ENCODE peak calls at places on chromosomes 1 and 21, in seven cellular contexts. One of them, this sample, is unnamed.

GRCh38 chr1:64539808-64540207 is 69.9 kb downstream of the CACHD1 start:
- DNase-seq in CD8-positive, alpha-beta T cell: no peak
- DNase-seq in HFF-Myc: no peak
- DNase-seq in A549: no peak
- DNase-seq in fibroblast of lung: peak; percentile 68
- DNase-seq in K562: no peak
- DNase-seq in neural progenitor cell: no peak
- DNase-seq in this sample: peak; percentile 68

GRCh38 chr21:34890724-34891609 is 158.1 kb downstream of the RUNX1 start:
- DNase-seq in CD8-positive, alpha-beta T cell: no peak
- DNase-seq in HFF-Myc: no peak
- DNase-seq in A549: no peak
- DNase-seq in fibroblast of lung: peak; percentile 61
- DNase-seq in K562: no peak
- DNase-seq in neural progenitor cell: peak; percentile 72
- DNase-seq in this sample: peak; percentile 9

GRCh38 chr1:184825571-184825970 is 70.9 kb upstream of the EDEM3 start:
- DNase-seq in CD8-positive, alpha-beta T cell: no peak
- DNase-seq in HFF-Myc: no peak
- DNase-seq in A549: no peak
- DNase-seq in fibroblast of lung: no peak
- DNase-seq in K562: no peak
- DNase-seq in neural progenitor cell: no peak
- DNase-seq in this sample: no peak

GRCh38 chr1:95233321-95233736 is 681 bp upstream of the RWDD3 start:
- DNase-seq in CD8-positive, alpha-beta T cell: no peak
- DNase-seq in HFF-Myc: no peak
- DNase-seq in A549: peak; percentile 36
- DNase-seq in fibroblast of lung: peak; percentile 30
- DNase-seq in K562: no peak
- DNase-seq in neural progenitor cell: peak; percentile 41
- DNase-seq in this sample: no peak

GRCh38 chr1:184840596-184840995 is 85.9 kb upstream of the EDEM3 start:
- DNase-seq in CD8-positive, alpha-beta T cell: no peak
- DNase-seq in HFF-Myc: no peak
- DNase-seq in A549: no peak
- DNase-seq in fibroblast of lung: no peak
- DNase-seq in K562: no peak
- DNase-seq in neural progenitor cell: no peak
- DNase-seq in this sample: no peak

GRCh38 chr21:40371329-40371728 is 475.6 kb downstream of the DSCAM start:
- DNase-seq in CD8-positive, alpha-beta T cell: no peak
- DNase-seq in HFF-Myc: no peak
- DNase-seq in A549: no peak
- DNase-seq in fibroblast of lung: no peak
- DNase-seq in K562: no peak
- DNase-seq in neural progenitor cell: no peak
- DNase-seq in this sample: no peak

GRCh38 chr21:26506951-26507350 is 66.1 kb downstream of the CYYR1 start:
- DNase-seq in CD8-positive, alpha-beta T cell: no peak
- DNase-seq in HFF-Myc: no peak
- DNase-seq in A549: no peak
- DNase-seq in fibroblast of lung: peak; percentile 54
- DNase-seq in K562: no peak
- DNase-seq in neural progenitor cell: no peak
- DNase-seq in this sample: no peak

GRCh38 chr1:85608851-85609250 is 28.3 kb downstream of the CCN1 start:
- DNase-seq in CD8-positive, alpha-beta T cell: no peak
- DNase-seq in HFF-Myc: no peak
- DNase-seq in A549: no peak
- DNase-seq in fibroblast of lung: no peak
- DNase-seq in K562: no peak
- DNase-seq in neural progenitor cell: no peak
- DNase-seq in this sample: no peak

GRCh38 chr21:42629856-42630410 is 23.5 kb upstream of the PDE9A start:
- DNase-seq in CD8-positive, alpha-beta T cell: no peak
- DNase-seq in HFF-Myc: no peak
- DNase-seq in A549: no peak
- DNase-seq in fibroblast of lung: no peak
- DNase-seq in K562: no peak
- DNase-seq in neural progenitor cell: no peak
- DNase-seq in this sample: no peak

GRCh38 chr21:27362249-27362648 is 395.4 kb upstream of the ADAMTS5 start:
- DNase-seq in CD8-positive, alpha-beta T cell: no peak
- DNase-seq in HFF-Myc: no peak
- DNase-seq in A549: no peak
- DNase-seq in fibroblast of lung: no peak
- DNase-seq in K562: no peak
- DNase-seq in neural progenitor cell: no peak
- DNase-seq in this sample: no peak

GRCh38 chr21:26131554-26131953 is 39.0 kb downstream of the APP start:
- DNase-seq in CD8-positive, alpha-beta T cell: no peak
- DNase-seq in HFF-Myc: no peak
- DNase-seq in A549: no peak
- DNase-seq in fibroblast of lung: no peak
- DNase-seq in K562: no peak
- DNase-seq in neural progenitor cell: no peak
- DNase-seq in this sample: no peak

GRCh38 chr1:227899141-227899819 is 48.5 kb downstream of the WNT9A start:
- DNase-seq in CD8-positive, alpha-beta T cell: no peak
- DNase-seq in HFF-Myc: no peak
- DNase-seq in A549: no peak
- DNase-seq in fibroblast of lung: no peak
- DNase-seq in K562: no peak
- DNase-seq in neural progenitor cell: no peak
- DNase-seq in this sample: peak; percentile 1

GRCh38 chr1:58764294-58764978 is 19.4 kb downstream of the JUN start:
- DNase-seq in CD8-positive, alpha-beta T cell: no peak
- DNase-seq in HFF-Myc: no peak
- DNase-seq in A549: no peak
- DNase-seq in fibroblast of lung: peak; percentile 96
- DNase-seq in K562: no peak
- DNase-seq in neural progenitor cell: no peak
- DNase-seq in this sample: peak; percentile 41

GRCh38 chr1:204318324-204318723 is 41.4 kb downstream of the PLEKHA6 start:
- DNase-seq in CD8-positive, alpha-beta T cell: no peak
- DNase-seq in HFF-Myc: no peak
- DNase-seq in A549: no peak
- DNase-seq in fibroblast of lung: no peak
- DNase-seq in K562: no peak
- DNase-seq in neural progenitor cell: no peak
- DNase-seq in this sample: no peak

GRCh38 chr1:61973100-61973837 is 221.4 kb upstream of the L1TD1 start:
- DNase-seq in CD8-positive, alpha-beta T cell: no peak
- DNase-seq in HFF-Myc: no peak
- DNase-seq in A549: no peak
- DNase-seq in fibroblast of lung: no peak
- DNase-seq in K562: no peak
- DNase-seq in neural progenitor cell: no peak
- DNase-seq in this sample: no peak

GRCh38 chr1:10399487-10399917 is 638 bp downstream of the PGD start:
- DNase-seq in CD8-positive, alpha-beta T cell: no peak
- DNase-seq in HFF-Myc: no peak
- DNase-seq in A549: no peak
- DNase-seq in fibroblast of lung: peak; percentile 71
- DNase-seq in K562: peak; percentile 25
- DNase-seq in neural progenitor cell: no peak
- DNase-seq in this sample: peak; percentile 55

GRCh38 chr1:244237445-244237844 is 186.4 kb downstream of the ZBTB18 start:
- DNase-seq in CD8-positive, alpha-beta T cell: no peak
- DNase-seq in HFF-Myc: no peak
- DNase-seq in A549: no peak
- DNase-seq in fibroblast of lung: peak; percentile 50
- DNase-seq in K562: no peak
- DNase-seq in neural progenitor cell: no peak
- DNase-seq in this sample: no peak

GRCh38 chr1:15939181-15940109 is 36.5 kb downstream of the ZBTB17 start:
- DNase-seq in CD8-positive, alpha-beta T cell: no peak
- DNase-seq in HFF-Myc: no peak
- DNase-seq in A549: peak; percentile 38
- DNase-seq in fibroblast of lung: peak; percentile 51
- DNase-seq in K562: no peak
- DNase-seq in neural progenitor cell: no peak
- DNase-seq in this sample: no peak

GRCh38 chr1:26627959-26628358 is 67.9 kb upstream of the ARID1A start:
- DNase-seq in CD8-positive, alpha-beta T cell: no peak
- DNase-seq in HFF-Myc: no peak
- DNase-seq in A549: no peak
- DNase-seq in fibroblast of lung: no peak
- DNase-seq in K562: no peak
- DNase-seq in neural progenitor cell: no peak
- DNase-seq in this sample: no peak

DNA sequence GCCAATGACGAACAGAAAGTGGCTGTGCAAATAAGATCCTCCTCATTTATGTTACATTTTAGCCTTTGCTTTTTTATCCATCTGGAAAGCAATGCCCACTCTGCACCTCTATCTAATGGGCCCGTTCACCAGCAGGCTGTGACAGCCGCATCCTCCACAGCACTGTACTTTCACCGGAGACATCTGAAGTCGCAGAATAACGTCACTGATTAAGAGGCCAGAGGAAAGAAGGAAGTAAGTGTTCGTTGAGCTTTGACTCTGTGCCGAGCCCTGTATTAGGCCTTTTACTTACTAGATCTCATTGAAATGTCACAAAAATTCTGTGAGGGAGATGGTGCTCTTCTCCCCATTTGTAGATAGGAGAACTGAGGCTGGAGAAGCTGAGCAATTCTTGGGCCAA is 62.3 kb downstream of the KAZN start:
- DNase-seq in CD8-positive, alpha-beta T cell: no peak
- DNase-seq in HFF-Myc: no peak
- DNase-seq in A549: no peak
- DNase-seq in fibroblast of lung: no peak
- DNase-seq in K562: no peak
- DNase-seq in neural progenitor cell: no peak
- DNase-seq in this sample: no peak
- H3K4me3 ChIP-seq in CD8-positive, alpha-beta T cell: no peak overlapping the region
- H3K4me3 ChIP-seq in HFF-Myc: no peak overlapping the region
- H3K4me3 ChIP-seq in A549: no peak overlapping the region
- H3K4me3 ChIP-seq in fibroblast of lung: no peak overlapping the region
- H3K4me3 ChIP-seq in K562: no peak overlapping the region
- H3K4me3 ChIP-seq in neural progenitor cell: no peak overlapping the region
- H3K4me3 ChIP-seq in this sample: no peak overlapping the region

GRCh38 chr1:83857705-83858104 is 141.2 kb downstream of the TTLL7 start:
- DNase-seq in CD8-positive, alpha-beta T cell: no peak
- DNase-seq in HFF-Myc: no peak
- DNase-seq in A549: no peak
- DNase-seq in fibroblast of lung: no peak
- DNase-seq in K562: no peak
- DNase-seq in neural progenitor cell: no peak
- DNase-seq in this sample: no peak
- H3K4me3 ChIP-seq in CD8-positive, alpha-beta T cell: no peak overlapping the region
- H3K4me3 ChIP-seq in HFF-Myc: no peak overlapping the region
- H3K4me3 ChIP-seq in A549: no peak overlapping the region
- H3K4me3 ChIP-seq in fibroblast of lung: no peak overlapping the region
- H3K4me3 ChIP-seq in K562: no peak overlapping the region
- H3K4me3 ChIP-seq in neural progenitor cell: no peak overlapping the region
- H3K4me3 ChIP-seq in this sample: no peak overlapping the region

GRCh38 chr1:44031051-44031899 is at the start of gene SLC6A9:
- DNase-seq in CD8-positive, alpha-beta T cell: peak; percentile 41
- DNase-seq in HFF-Myc: peak; percentile 45
- DNase-seq in A549: peak; percentile 47
- DNase-seq in fibroblast of lung: peak; percentile 81
- DNase-seq in K562: peak; percentile 73
- DNase-seq in neural progenitor cell: peak; percentile 86
- DNase-seq in this sample: peak; percentile 76

GRCh38 chr1:44030606-44031050 is 634 bp downstream of the SLC6A9 start:
- DNase-seq in CD8-positive, alpha-beta T cell: peak; percentile 31
- DNase-seq in HFF-Myc: no peak
- DNase-seq in A549: peak; percentile 57
- DNase-seq in fibroblast of lung: peak; percentile 45
- DNase-seq in K562: peak; percentile 58
- DNase-seq in neural progenitor cell: peak; percentile 90
- DNase-seq in this sample: peak; percentile 50

GRCh38 chr1:44033041-44033575 is 1.8 kb upstream of the SLC6A9 start:
- DNase-seq in CD8-positive, alpha-beta T cell: no peak
- DNase-seq in HFF-Myc: no peak
- DNase-seq in A549: no peak
- DNase-seq in fibroblast of lung: no peak
- DNase-seq in K562: no peak
- DNase-seq in neural progenitor cell: no peak
- DNase-seq in this sample: no peak

GRCh38 chr1:44033756-44034155 is 2.5 kb upstream of the SLC6A9 start:
- DNase-seq in CD8-positive, alpha-beta T cell: no peak
- DNase-seq in HFF-Myc: no peak
- DNase-seq in A549: no peak
- DNase-seq in fibroblast of lung: no peak
- DNase-seq in K562: no peak
- DNase-seq in neural progenitor cell: no peak
- DNase-seq in this sample: no peak

GRCh38 chr1:44031900-44032817 is 897 bp upstream of the SLC6A9 start:
- DNase-seq in CD8-positive, alpha-beta T cell: no peak
- DNase-seq in HFF-Myc: no peak
- DNase-seq in A549: no peak
- DNase-seq in fibroblast of lung: no peak
- DNase-seq in K562: no peak
- DNase-seq in neural progenitor cell: no peak
- DNase-seq in this sample: no peak
- H3K4me3 ChIP-seq in CD8-positive, alpha-beta T cell: no peak overlapping the region
- H3K4me3 ChIP-seq in HFF-Myc: peak overlapping the region; percentile 69
- H3K4me3 ChIP-seq in A549: peak overlapping the region; percentile 82
- H3K4me3 ChIP-seq in fibroblast of lung: peak overlapping the region; percentile 68
- H3K4me3 ChIP-seq in K562: peak overlapping the region; percentile 82
- H3K4me3 ChIP-seq in neural progenitor cell: peak overlapping the region; percentile 92
- H3K4me3 ChIP-seq in this sample: no peak overlapping the region

GRCh38 chr1:198918920-198919319 is 280.1 kb downstream of the PTPRC start:
- DNase-seq in CD8-positive, alpha-beta T cell: no peak
- DNase-seq in HFF-Myc: no peak
- DNase-seq in A549: no peak
- DNase-seq in fibroblast of lung: no peak
- DNase-seq in K562: no peak
- DNase-seq in neural progenitor cell: no peak
- DNase-seq in this sample: no peak
- H3K4me3 ChIP-seq in CD8-positive, alpha-beta T cell: no peak overlapping the region
- H3K4me3 ChIP-seq in HFF-Myc: no peak overlapping the region
- H3K4me3 ChIP-seq in A549: no peak overlapping the region
- H3K4me3 ChIP-seq in fibroblast of lung: no peak overlapping the region
- H3K4me3 ChIP-seq in K562: no peak overlapping the region
- H3K4me3 ChIP-seq in neural progenitor cell: no peak overlapping the region
- H3K4me3 ChIP-seq in this sample: no peak overlapping the region

DNA sequence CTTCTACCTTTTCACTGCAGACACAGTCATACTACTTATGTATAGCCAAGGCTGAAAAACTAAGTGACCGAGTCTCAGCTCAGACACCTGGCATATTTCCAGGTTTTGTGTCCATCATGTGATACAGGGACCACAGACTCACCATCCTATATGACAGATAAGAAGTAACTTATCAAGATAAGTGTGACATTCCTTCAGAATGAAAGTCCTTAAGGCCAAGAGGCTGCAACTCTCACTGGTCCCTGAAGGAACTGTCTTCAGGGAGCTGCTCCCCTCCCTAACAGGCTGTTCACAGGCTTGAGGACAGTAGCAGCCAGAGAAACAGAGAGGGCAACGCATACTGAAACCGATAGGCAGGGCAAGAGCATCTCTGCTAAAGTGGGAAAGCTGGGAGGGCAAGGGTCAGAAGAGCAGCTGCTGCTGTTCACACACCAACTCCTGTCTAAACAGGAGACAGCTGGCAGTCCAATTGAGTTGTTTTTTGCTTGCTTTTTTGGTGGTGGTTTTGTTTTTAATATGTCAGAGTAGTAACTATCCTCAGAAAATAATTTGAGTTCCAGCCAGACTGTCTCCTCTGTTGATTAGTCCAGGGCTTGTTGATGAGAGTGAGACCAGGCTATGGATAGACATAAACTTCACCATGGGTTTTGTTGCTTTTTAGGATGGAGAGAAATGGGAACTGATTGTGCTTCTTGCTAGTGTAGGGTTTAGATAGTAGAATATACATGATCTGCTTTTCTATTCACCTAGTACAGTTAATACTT is 67.7 kb downstream of the MACF1 start:
- DNase-seq in CD8-positive, alpha-beta T cell: no peak
- DNase-seq in HFF-Myc: no peak
- DNase-seq in A549: no peak
- DNase-seq in fibroblast of lung: peak; percentile 6
- DNase-seq in K562: no peak
- DNase-seq in neural progenitor cell: no peak
- DNase-seq in this sample: no peak
- H3K4me3 ChIP-seq in CD8-positive, alpha-beta T cell: no peak overlapping the region
- H3K4me3 ChIP-seq in HFF-Myc: no peak overlapping the region
- H3K4me3 ChIP-seq in A549: no peak overlapping the region
- H3K4me3 ChIP-seq in fibroblast of lung: peak overlapping the region; percentile 3
- H3K4me3 ChIP-seq in K562: no peak overlapping the region
- H3K4me3 ChIP-seq in neural progenitor cell: no peak overlapping the region
- H3K4me3 ChIP-seq in this sample: no peak overlapping the region

This sample was measured in MG63.